ENCODE peak calls at places on chromosomes 6 and 20, in six cellular contexts. N, M, U, S, A and D are unnamed samples.

GRCh38 chr6:73452107-73452461 is at the start of gene CGAS:
- DNase-seq in N (peak), M (peak), U (peak), S (peak), A (peak), D (peak)

GRCh38 chr6:105835373-105835772 is 250.8 kb upstream of the PRDM1 start:
- DNase-seq in N (peak), M (no peak), U (peak), S (no peak), A (no peak), D (no peak)

GRCh38 chr20:10236540-10237533 is 18.2 kb downstream of the SNAP25 start:
- DNase-seq in N (no peak), M (no peak), U (no peak), S (no peak), A (no peak), D (no peak)

GRCh38 chr6:168201383-168201782 is 118.2 kb downstream of the DACT2 start:
- DNase-seq in N (no peak), M (no peak), U (peak), S (no peak), A (peak), D (no peak)

GRCh38 chr6:14393910-14394309 is 276.3 kb downstream of the CD83 start:
- DNase-seq in N (no peak), M (no peak), U (peak), S (no peak), A (no peak), D (no peak)

GRCh38 chr20:54214566-54214965 is 6.7 kb downstream of the PFDN4 start:
- DNase-seq in N (no peak), M (no peak), U (no peak), S (no peak), A (no peak), D (no peak)

GRCh38 chr6:11354019-11354418 is 121.6 kb upstream of the NEDD9 start:
- DNase-seq in N (peak), M (no peak), U (no peak), S (no peak), A (no peak), D (no peak)

GRCh38 chr6:167031082-167031709 is 32.0 kb downstream of the CEP43 start:
- DNase-seq in N (peak), M (no peak), U (no peak), S (no peak), A (no peak), D (no peak)

GRCh38 chr20:59771506-59772372 is 161.7 kb downstream of the SYCP2 start:
- DNase-seq in N (no peak), M (no peak), U (no peak), S (no peak), A (no peak), D (no peak)

GRCh38 chr6:82006027-82006738 is 241.4 kb downstream of the IBTK start:
- DNase-seq in N (peak), M (no peak), U (peak), S (no peak), A (peak), D (no peak)

GRCh38 chr20:3900187-3900604 is 11.0 kb downstream of the PANK2 start:
- DNase-seq in N (no peak), M (no peak), U (no peak), S (no peak), A (no peak), D (no peak)

GRCh38 chr20:58264271-58264670 is 35.8 kb upstream of the ANKRD60 start:
- DNase-seq in N (no peak), M (no peak), U (no peak), S (no peak), A (no peak), D (no peak)

GRCh38 chr6:159960485-159960884 is 8.4 kb upstream of the IGF2R start:
- DNase-seq in N (no peak), M (no peak), U (no peak), S (no peak), A (no peak), D (no peak)
- H3K4me3 ChIP-seq in N (no peak), M (no peak), U (no peak), S (no peak), A (no peak), D (no peak)

DNA sequence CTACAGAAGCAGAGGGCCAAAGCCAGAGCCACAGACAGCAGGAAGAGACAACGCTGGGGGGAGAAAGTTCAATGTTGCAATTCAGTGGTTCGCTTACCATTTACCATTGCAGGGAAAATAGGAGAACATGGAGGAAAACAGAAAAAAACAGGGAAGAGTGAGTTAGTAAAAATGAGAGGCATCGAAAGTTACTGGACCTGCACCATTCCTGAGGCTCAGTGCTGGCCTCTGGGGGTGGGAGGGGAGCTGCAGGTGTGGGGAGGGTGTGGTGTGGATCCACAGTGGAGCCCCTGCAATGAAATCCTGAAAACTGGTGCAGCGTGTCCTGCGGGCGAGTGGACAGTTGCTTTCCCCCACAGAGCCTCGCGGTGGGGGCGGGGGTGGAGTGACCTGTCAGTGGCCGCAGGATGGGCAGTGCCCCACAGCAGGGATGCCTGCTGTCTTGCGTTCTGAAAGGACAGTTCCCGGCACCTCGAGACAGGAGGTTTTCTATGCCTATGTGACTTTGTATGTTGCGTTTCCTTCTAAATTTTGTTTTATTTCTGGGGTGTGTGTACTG is 5.7 kb downstream of the TMEM181 start:
- DNase-seq in N (no peak), M (no peak), U (no peak), S (no peak), A (no peak), D (no peak)
- TF ChIP-seq CTCF in N (peak), M (no peak), U (no peak), S (no peak), A (no peak), D (peak)

DNA sequence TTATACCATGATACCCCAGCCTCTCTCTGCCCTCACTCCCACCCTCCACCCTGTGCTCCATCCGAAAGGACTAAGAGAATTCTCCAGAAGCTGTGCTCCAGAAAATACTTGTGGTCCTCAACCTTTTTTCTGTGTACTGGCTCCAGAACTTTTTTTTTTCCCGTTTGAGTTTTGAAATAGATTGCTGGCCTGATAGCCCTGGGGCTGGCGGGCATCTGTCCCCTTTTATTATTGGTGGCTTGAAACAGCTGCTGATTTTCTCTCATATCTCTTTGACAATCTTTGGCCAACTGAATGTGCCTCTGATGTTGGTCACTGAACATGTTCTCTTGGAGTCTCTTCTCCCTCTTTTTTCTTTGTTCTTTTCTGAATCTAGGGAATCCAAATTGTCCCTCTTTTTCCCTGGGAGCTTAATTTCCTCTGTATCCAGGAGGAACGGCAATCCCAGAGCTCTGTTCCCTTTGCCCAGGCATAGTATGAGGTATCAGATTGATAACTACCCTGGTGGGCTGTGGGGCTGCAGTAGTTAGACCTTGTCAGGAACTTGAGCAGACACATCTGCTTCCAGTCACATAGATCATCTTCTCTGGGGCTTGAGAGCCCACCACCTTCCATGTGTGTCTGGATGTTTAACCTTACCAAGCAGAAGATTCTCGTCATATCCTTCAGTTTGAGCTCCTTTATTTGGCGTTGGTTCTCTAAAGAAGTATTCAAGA is 1.6 kb downstream of the PPARD start:
- DNase-seq in N (no peak), M (no peak), U (no peak), S (no peak), A (no peak), D (no peak)
- H3K4me3 ChIP-seq in N (peak), M (peak), U (peak), S (peak), A (no peak), D (peak)

GRCh38 chr6:30857537-30857936 is 26.8 kb upstream of the DDR1 start:
- DNase-seq in N (no peak), M (no peak), U (no peak), S (no peak), A (no peak), D (no peak)

GRCh38 chr6:30862156-30862875 is 22.0 kb upstream of the DDR1 start:
- DNase-seq in N (no peak), M (no peak), U (no peak), S (no peak), A (no peak), D (no peak)

GRCh38 chr6:30855429-30856069 is 28.8 kb upstream of the DDR1 start:
- DNase-seq in N (no peak), M (no peak), U (peak), S (no peak), A (no peak), D (no peak)

GRCh38 chr6:30864325-30864724 is 20.0 kb upstream of the DDR1 start:
- DNase-seq in N (no peak), M (no peak), U (no peak), S (no peak), A (no peak), D (no peak)

DNA sequence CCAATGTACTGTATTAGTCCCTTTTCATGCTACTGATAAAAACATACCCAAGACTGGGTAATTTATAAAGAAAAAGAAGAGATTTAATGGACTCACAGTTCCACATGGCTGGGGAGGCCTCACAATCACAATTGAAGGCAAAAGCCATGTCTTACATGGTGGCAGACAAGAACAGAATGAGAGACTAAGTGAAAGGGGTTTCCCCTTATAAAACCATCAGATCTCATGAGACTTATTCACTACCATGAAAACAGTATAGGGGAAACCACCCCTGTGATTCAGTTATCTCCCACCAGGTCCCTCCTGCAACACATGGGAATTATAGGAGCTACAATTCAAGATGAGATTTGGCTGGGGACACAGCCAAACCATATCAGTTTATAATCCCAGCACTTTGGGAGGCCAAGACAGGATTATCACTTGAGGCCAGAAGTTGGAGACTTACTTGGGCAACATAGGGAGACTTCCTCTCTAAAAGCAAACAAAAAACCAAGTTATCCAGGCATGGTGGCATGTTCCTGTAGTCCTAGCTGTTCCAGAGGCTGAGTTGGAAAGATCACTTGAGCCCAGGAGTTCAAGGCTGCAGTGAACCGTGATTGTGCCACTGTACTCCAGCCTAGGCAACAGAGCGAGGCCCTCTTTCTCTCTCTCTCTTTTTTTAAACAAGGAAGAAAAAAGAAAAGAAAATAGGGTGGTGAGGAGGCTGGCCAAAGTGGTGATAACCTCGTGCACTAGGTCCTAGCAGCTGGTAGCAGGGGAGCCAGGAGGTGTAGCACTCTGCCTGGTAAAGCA is 22.9 kb upstream of the DDR1 start:
- DNase-seq in N (no peak), M (no peak), U (no peak), S (no peak), A (no peak), D (no peak)
- TF ChIP-seq CTCF in N (no peak), M (no peak), U (no peak), S (no peak), A (no peak), D (no peak)